ENCODE peak calls at places on chromosomes 7 and 10, in four cellular contexts. F is WTC11, A is SK-N-SH, W is K562. G is an unnamed sample.

GRCh38 chr7:32242436-32242835 is 172.2 kb upstream of the PDE1C start:
- DNase-seq in F (no peak), A (no peak), W (no peak), G (no peak)

GRCh38 chr10:11881477-11882417 is 58.6 kb downstream of the PROSER2 start:
- DNase-seq in F (peak), A (no peak), W (peak), G (peak)

GRCh38 chr7:44959433-44959951 is 19.3 kb downstream of the MYO1G start:
- DNase-seq in F (no peak), A (peak), W (peak), G (no peak)

GRCh38 chr7:33185786-33186185 is 56.4 kb downstream of the BBS9 start:
- DNase-seq in F (no peak), A (peak), W (peak), G (no peak)

GRCh38 chr10:77244746-77245145 is 392.9 kb downstream of the KCNMA1 start:
- DNase-seq in F (no peak), A (no peak), W (no peak), G (no peak)

GRCh38 chr7:93515144-93515543 is 59.4 kb downstream of the CALCR start:
- DNase-seq in F (no peak), A (no peak), W (no peak), G (no peak)

GRCh38 chr7:28958235-28958945 is at the start of gene TRIL:
- DNase-seq in F (peak), A (peak), W (no peak), G (no peak)

GRCh38 chr7:115478426-115478825 is 552.1 kb downstream of the TFEC start:
- DNase-seq in F (no peak), A (no peak), W (no peak), G (no peak)

GRCh38 chr10:21260060-21260792 is 265.3 kb downstream of the SKIDA1 start:
- DNase-seq in F (no peak), A (no peak), W (no peak), G (no peak)

GRCh38 chr10:14554091-14554842 is 220.4 kb downstream of the FAM107B start:
- DNase-seq in F (no peak), A (no peak), W (no peak), G (no peak)

GRCh38 chr7:22578048-22578770 is 78.2 kb upstream of the STEAP1B start:
- DNase-seq in F (no peak), A (no peak), W (no peak), G (no peak)

GRCh38 chr7:11698273-11698930 is 133.6 kb downstream of the THSD7A start:
- DNase-seq in F (no peak), A (no peak), W (no peak), G (no peak)

GRCh38 chr7:111855161-111855841 is 293.0 kb upstream of the IMMP2L start:
- DNase-seq in F (peak), A (peak), W (no peak), G (no peak)

GRCh38 chr10:23994459-23995046 is 214.4 kb upstream of the KIAA1217 start:
- DNase-seq in F (peak), A (peak), W (peak), G (peak)

GRCh38 chr10:30114401-30114800 is 55.0 kb upstream of the JCAD start:
- DNase-seq in F (no peak), A (no peak), W (no peak), G (no peak)

GRCh38 chr7:109751241-109751640 is 1181.6 kb downstream of the DNAJB9 start:
- DNase-seq in F (no peak), A (no peak), W (no peak), G (no peak)

GRCh38 chr7:137953043-137953691 is 48.7 kb downstream of the CREB3L2 start:
- DNase-seq in F (no peak), A (no peak), W (no peak), G (no peak)

GRCh38 chr7:54542920-54543539 is 855 bp downstream of the VSTM2A start:
- DNase-seq in F (peak), A (peak), W (no peak), G (no peak)

GRCh38 chr7:91239171-91239604 is 25.0 kb upstream of the FZD1 start:
- DNase-seq in F (no peak), A (no peak), W (no peak), G (no peak)

GRCh38 chr7:82375713-82376112 is 67.9 kb downstream of the CACNA2D1 start:
- DNase-seq in F (no peak), A (no peak), W (no peak), G (no peak)

GRCh38 chr7:50577569-50577968 is 12.4 kb upstream of the DDC start:
- DNase-seq in F (no peak), A (no peak), W (no peak), G (no peak)

GRCh38 chr7:127949670-127950069 is 81.6 kb downstream of the LRRC4 start:
- DNase-seq in F (no peak), A (no peak), W (no peak), G (no peak)

GRCh38 chr10:70759769-70760168 is 25.4 kb downstream of the TBATA start:
- DNase-seq in F (no peak), A (no peak), W (no peak), G (no peak)

GRCh38 chr10:12041766-12042408 is 722 bp downstream of the UPF2 start:
- DNase-seq in F (no peak), A (no peak), W (no peak), G (no peak)

DNA sequence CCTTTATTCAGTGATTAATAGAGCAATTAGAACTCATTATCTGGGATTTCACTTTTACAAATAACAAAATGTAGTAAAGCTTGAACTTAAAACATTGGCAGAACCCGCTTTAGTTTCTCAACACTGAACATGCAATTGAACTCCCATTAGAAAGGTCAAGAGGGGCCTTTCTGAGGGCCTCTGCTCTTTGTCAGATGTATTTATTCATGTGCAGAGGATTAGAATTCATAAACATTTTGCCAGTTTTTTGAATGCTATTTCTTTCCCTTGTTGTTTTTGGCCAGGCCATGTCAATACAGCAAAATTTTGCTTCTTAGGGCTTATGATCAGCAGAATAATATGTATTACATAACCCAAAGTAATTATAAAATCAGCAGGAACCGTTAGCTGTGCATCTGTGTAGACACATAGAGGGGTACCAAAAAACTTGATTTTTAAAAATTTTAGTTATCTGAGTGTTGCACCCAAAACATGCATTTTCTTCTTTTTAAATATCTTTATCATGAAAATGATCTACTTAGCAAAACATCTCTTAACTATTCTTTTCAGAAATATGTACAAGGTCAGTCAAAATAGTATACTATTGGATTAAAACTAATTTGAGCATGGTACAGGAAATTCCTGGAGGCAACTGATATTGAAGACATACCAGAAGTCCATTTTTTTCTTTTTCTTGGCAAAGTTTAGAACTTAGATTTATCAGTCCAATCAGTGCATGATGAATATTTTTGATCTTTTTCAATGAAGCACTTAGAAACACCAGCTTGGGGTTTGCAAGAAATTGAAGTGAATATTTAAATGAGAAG is 177.5 kb downstream of the TWIST1 start:
- DNase-seq in F (no peak), A (no peak), W (no peak), G (no peak)
- TF ChIP-seq TEAD4 in F (no peak), A (peak), W (no peak), G (no peak)

GRCh38 chr10:47365561-47365960 is 17.4 kb downstream of the RBP3 start:
- DNase-seq in F (no peak), A (no peak), W (no peak), G (no peak)

GRCh38 chr10:47364911-47365310 is 16.7 kb downstream of the RBP3 start:
- DNase-seq in F (no peak), A (no peak), W (no peak), G (no peak)

GRCh38 chr10:47367646-47368045 is 16.4 kb downstream of the ZNF488 start:
- DNase-seq in F (no peak), A (no peak), W (no peak), G (no peak)

GRCh38 chr10:47366731-47367460 is 17.2 kb downstream of the ZNF488 start:
- DNase-seq in F (no peak), A (no peak), W (no peak), G (no peak)

GRCh38 chr10:47366056-47366631 is 17.9 kb downstream of the ZNF488 start:
- DNase-seq in F (no peak), A (no peak), W (no peak), G (no peak)
- TF ChIP-seq TEAD4 in F (no peak), A (no peak), W (no peak), G (no peak)

GRCh38 chr7:140174217-140174616 is 2.6 kb downstream of the KDM7A start:
- DNase-seq in F (no peak), A (no peak), W (no peak), G (no peak)

GRCh38 chr7:140176811-140177702 is at the start of gene KDM7A:
- DNase-seq in F (peak), A (peak), W (peak), G (peak)

GRCh38 chr7:140179339-140179738 is 2.6 kb upstream of the KDM7A start:
- DNase-seq in F (no peak), A (no peak), W (no peak), G (no peak)

GRCh38 chr7:140175221-140176218 is 1.3 kb downstream of the KDM7A start:
- DNase-seq in F (peak), A (peak), W (peak), G (peak)

GRCh38 chr7:140176271-140176701 is 497 bp downstream of the KDM7A start:
- DNase-seq in F (no peak), A (peak), W (peak), G (no peak)
- TF ChIP-seq TEAD4 in F (no peak), A (no peak), W (no peak), G (no peak)

GRCh38 chr7:157895520-157896375 is 558.9 kb downstream of the DNAJB6 start:
- DNase-seq in F (no peak), A (no peak), W (no peak), G (no peak)
- TF ChIP-seq TEAD4 in F (no peak), A (no peak), W (no peak), G (no peak)

GRCh38 chr7:1768835-1769234 is 98.8 kb downstream of the ELFN1 start:
- DNase-seq in F (peak), A (peak), W (peak), G (no peak)
- TF ChIP-seq TEAD4 in F (no peak), A (no peak), W (no peak), G (no peak)

DNA sequence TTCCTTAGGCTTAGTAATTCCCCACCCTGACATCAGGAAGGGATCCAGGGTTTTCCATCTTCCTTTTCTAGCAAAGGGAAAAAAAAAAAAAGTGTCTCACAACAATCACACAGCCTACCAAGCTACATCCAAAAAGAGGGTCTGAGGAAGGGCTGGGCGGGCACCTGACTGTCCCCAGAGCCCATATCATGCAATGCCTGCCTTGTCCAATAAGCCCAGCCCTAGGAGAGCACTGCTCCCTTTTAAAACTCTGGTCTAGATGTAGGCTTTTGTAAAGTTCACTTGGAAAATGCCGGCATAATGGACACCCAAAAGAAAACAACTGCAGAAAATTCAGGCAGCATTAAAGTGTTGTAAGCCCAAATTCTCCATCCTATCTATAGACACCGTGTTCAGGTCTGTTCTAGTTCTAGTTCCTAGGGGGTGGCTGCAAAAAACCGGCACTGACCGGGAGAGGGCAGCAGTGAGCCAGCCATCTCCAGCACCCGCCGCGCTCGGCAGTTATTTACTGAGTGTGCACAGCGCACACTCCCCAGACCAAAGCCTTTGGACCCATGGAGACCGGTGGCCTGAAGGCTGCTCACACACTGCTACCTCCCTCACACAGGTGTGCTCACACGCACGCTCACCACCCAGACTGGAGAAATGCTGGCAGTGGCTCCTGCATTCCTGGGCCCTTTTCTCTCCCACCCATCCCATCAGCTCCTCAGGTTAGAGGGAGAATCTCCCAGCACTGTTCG is 48.7 kb downstream of the PODXL start:
- DNase-seq in F (peak), A (peak), W (peak), G (peak)
- TF ChIP-seq TEAD4 in F (no peak), A (no peak), W (no peak), G (no peak)

GRCh38 chr10:34618611-34619010 is 196.5 kb downstream of the PARD3 start:
- DNase-seq in F (no peak), A (no peak), W (no peak), G (no peak)
- TF ChIP-seq TEAD4 in F (no peak), A (no peak), W (no peak), G (no peak)

G was measured in H1.